ENCODE peak calls at places on chromosomes 6 and 20, in five cellular contexts. W is GM12878, B is HCT116, X is H1, F is K562. N is an unnamed sample.

GRCh38 chr20:41135187-41135887 is 2.0 kb upstream of the PLCG1 start:
- DNase-seq in W (no peak), B (peak), X (peak), F (peak), N (peak)

GRCh38 chr6:3227363-3228045 is at the start of gene TUBB2B:
- DNase-seq in W (no peak), B (no peak), X (no peak), F (peak), N (peak)

GRCh38 chr20:40970218-40970617 is 58.4 kb upstream of the TOP1 start:
- DNase-seq in W (no peak), B (no peak), X (no peak), F (no peak), N (no peak)

GRCh38 chr6:148144917-148145521 is 197.6 kb upstream of the SASH1 start:
- DNase-seq in W (no peak), B (peak), X (peak), F (peak), N (peak)

GRCh38 chr20:59495894-59496510 is 108.3 kb upstream of the PHACTR3 start:
- DNase-seq in W (no peak), B (peak), X (peak), F (peak), N (peak)

GRCh38 chr6:129671442-129672344 is 38.3 kb downstream of the ARHGAP18 start:
- DNase-seq in W (peak), B (no peak), X (no peak), F (peak), N (no peak)

GRCh38 chr20:8601542-8601912 is 467.4 kb upstream of the PLCB4 start:
- DNase-seq in W (peak), B (no peak), X (no peak), F (no peak), N (no peak)

GRCh38 chr6:149176971-149177667 is 140.4 kb upstream of the TAB2 start:
- DNase-seq in W (no peak), B (no peak), X (no peak), F (no peak), N (no peak)

GRCh38 chr6:52642381-52642780 is 28.5 kb upstream of the TMEM14A start:
- DNase-seq in W (no peak), B (no peak), X (no peak), F (no peak), N (no peak)

GRCh38 chr6:110822248-110822647 is 7.0 kb upstream of the CDK19 start:
- DNase-seq in W (no peak), B (no peak), X (no peak), F (no peak), N (no peak)

GRCh38 chr20:56554869-56555268 is 21.8 kb downstream of the FAM209B start:
- DNase-seq in W (peak), B (peak), X (no peak), F (peak), N (peak)

GRCh38 chr6:157864185-157864761 is 41.2 kb downstream of the SNX9 start:
- DNase-seq in W (no peak), B (no peak), X (no peak), F (no peak), N (no peak)

GRCh38 chr6:129284225-129284624 is 401.3 kb downstream of the LAMA2 start:
- DNase-seq in W (no peak), B (no peak), X (no peak), F (no peak), N (no peak)

GRCh38 chr20:40511478-40511877 is 177.6 kb downstream of the MAFB start:
- DNase-seq in W (no peak), B (no peak), X (no peak), F (no peak), N (no peak)

GRCh38 chr6:88636871-88637270 is 326.5 kb downstream of the RNGTT start:
- DNase-seq in W (no peak), B (no peak), X (no peak), F (no peak), N (no peak)

GRCh38 chr6:166977626-166978550 is 21.3 kb upstream of the CEP43 start:
- DNase-seq in W (no peak), B (no peak), X (no peak), F (no peak), N (no peak)

GRCh38 chr6:33905081-33905609 is 101.3 kb upstream of the MLN start:
- DNase-seq in W (peak), B (no peak), X (no peak), F (peak), N (no peak)

GRCh38 chr6:29629571-29629970 is 3.4 kb downstream of the GABBR1 start:
- DNase-seq in W (no peak), B (no peak), X (no peak), F (no peak), N (no peak)

GRCh38 chr20:46713957-46714834 is 4.7 kb downstream of the SLC2A10 start:
- DNase-seq in W (no peak), B (no peak), X (no peak), F (no peak), N (peak)

GRCh38 chr6:142912125-142912524 is 32.9 kb downstream of the HIVEP2 start:
- DNase-seq in W (no peak), B (no peak), X (no peak), F (no peak), N (no peak)

GRCh38 chr6:142913036-142913510 is 31.9 kb downstream of the HIVEP2 start:
- DNase-seq in W (peak), B (no peak), X (no peak), F (no peak), N (no peak)

GRCh38 chr6:142914371-142914770 is 30.6 kb downstream of the HIVEP2 start:
- DNase-seq in W (no peak), B (no peak), X (no peak), F (no peak), N (no peak)

GRCh38 chr6:142915129-142915697 is 29.8 kb downstream of the HIVEP2 start:
- DNase-seq in W (no peak), B (no peak), X (no peak), F (no peak), N (no peak)

DNA sequence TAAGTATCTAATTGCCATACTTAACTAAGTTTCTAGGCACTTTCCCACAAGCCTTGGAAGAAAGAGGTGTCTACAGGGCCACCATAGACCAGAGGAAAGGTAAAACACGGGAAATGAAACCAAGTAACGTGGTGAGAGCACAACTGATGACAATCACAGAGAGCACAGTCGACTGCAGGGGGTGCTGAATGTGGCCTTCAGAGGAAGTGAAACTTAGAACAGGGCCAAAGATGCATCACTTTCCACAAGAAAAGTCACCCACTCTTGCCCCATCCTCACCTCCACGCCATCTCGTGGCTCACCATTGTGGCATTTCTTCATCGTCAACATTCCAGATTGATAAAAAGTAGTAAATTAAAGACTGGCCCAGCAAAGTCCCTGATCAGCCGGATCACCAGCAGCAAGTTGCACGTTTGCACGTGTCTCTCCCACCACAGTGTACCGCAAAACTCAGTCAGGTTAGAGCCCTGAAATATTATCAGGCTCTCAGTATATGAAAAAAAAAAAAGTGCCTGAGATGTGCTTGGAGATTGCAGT is 31.4 kb downstream of the HIVEP2 start:
- DNase-seq in W (peak), B (no peak), X (no peak), F (no peak), N (no peak)
- TF ChIP-seq JUND in W (peak), B (no peak), X (no peak), F (no peak), N (no peak)

DNA sequence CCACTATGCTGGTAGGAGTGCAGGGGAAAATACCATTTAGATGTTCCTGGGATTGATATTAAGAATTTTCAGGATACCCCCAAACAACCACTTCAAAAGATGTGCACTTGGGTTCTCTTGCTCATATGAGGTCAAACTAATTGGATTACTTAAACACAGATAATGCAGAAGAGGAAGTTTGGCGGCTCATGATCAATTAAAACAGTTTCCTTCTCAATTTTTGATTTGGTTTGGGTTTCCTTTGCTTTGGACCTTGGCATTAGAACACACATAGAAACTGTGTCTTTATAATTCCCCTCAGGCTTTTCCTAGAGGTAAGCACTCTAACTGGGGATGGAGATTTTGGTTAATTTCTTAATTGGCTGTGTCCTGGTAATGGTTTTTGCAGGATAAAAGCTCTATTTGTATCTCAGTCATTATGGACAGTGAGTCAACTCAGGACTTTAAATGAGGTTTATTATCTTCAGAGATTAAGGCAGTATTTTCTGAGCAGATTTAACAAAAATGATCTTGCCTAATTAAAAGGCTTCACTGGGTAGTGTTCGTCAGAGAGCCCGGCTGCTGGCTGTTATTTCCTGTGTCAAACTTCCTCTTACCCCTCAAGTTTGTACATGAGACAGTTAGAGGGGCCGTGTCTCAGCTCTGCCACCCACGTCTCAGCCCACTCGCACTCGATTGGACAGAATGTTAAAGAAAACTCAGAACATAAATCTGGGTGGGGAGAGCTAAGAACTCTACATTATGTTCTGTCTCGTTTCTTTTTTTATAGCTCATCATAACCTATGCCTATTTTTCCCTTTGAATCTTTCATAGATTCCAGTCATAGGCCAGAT is 50.3 kb upstream of the PREP start:
- DNase-seq in W (peak), B (no peak), X (no peak), F (no peak), N (no peak)
- TF ChIP-seq JUND in W (no peak), B (no peak), X (no peak), F (no peak), N (no peak)

GRCh38 chr20:50312682-50313187 is 122.1 kb downstream of the CEBPB start:
- DNase-seq in W (no peak), B (no peak), X (no peak), F (no peak), N (peak)
- TF ChIP-seq JUND in W (no peak), B (no peak), X (no peak), F (no peak), N (no peak)

DNA sequence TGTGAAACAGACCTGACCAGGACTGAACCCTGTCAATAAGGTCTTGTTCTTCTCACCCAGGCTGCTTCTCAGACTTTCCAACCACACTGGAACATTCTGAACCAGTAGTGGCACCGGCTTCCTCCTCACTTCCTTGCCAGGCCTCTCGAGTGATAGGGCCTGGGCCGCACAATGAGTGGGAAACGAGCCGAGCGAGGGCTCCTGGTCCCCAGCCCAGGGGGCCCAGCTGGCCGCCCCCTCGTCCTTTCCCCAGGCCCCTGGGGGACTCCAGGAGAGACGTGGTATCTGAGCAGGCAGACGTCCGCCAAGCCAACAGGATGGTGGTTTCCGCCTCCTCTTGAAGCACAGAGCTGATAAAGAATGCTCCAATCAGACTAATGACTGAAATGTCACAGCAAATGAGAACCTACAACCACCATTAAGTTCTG is 117.9 kb downstream of the GMDS start:
- DNase-seq in W (peak), B (no peak), X (no peak), F (no peak), N (no peak)
- TF ChIP-seq JUND in W (no peak), B (no peak), X (no peak), F (no peak), N (no peak)

DNA sequence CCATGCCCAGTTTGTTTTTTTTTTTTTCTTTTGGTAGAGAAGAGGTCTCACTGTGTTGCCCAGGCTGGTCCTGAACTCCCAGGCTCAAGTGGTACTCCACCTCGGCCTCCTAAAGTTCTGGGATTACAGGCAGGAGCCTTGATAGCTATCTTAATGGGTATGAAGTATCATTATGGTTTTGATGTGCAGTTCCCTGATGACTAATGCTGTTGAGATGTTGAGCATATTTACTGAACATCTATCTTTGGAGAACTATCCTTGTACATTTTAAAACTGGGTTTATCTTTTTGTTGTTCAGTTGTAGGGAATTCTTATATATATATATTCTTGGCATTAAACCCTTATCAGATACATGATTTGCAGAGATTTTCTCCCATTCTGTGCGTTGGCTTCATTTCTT is 21.4 kb upstream of the MYL9 start:
- DNase-seq in W (no peak), B (no peak), X (no peak), F (no peak), N (no peak)
- TF ChIP-seq JUND in W (no peak), B (no peak), X (no peak), F (no peak), N (no peak)